ENCODE peak calls at places on chromosomes 16 and 17, in ten cellular contexts. L is mucosa of descending colon; O is anterior cingulate cortex; R is T-helper 2 cell; X is pancreas; E is AG09319; C is NCI-H1930; K is stomach; D is stimulated activated CD4-positive, alpha-beta T cell treated with anti-CD3 and anti-CD28 coated beads, Interleukin-1b, Interleukin-23, amount 100 ng/mL, for 24 hours; V is DMS153. Z is an unnamed sample.

GRCh38 chr16:28610595-28611270 is 889 bp upstream of the SULT1A1 start:
- DNase-seq in L (no peak), O (no peak), R (no peak), X (no peak), E (no peak), C (no peak), K (peak), D (no peak), V (no peak), Z (no peak)

GRCh38 chr17:7133424-7133823 is 18.8 kb upstream of the ASGR2 start:
- DNase-seq in L (no peak), O (no peak), R (peak), X (no peak), E (no peak), C (no peak), K (no peak), D (no peak), V (no peak), Z (no peak)

GRCh38 chr17:17779015-17779611 is 57.7 kb downstream of the SREBF1 start:
- DNase-seq in L (no peak), O (no peak), R (no peak), X (no peak), E (no peak), C (no peak), K (no peak), D (no peak), V (no peak), Z (no peak)

GRCh38 chr16:48378836-48379235 is 6.4 kb downstream of the SIAH1 start:
- DNase-seq in L (no peak), O (no peak), R (no peak), X (no peak), E (no peak), C (no peak), K (no peak), D (no peak), V (no peak), Z (no peak)

GRCh38 chr17:2243953-2244352 is 59.6 kb downstream of the SMG6 start:
- DNase-seq in L (no peak), O (no peak), R (no peak), X (no peak), E (no peak), C (no peak), K (no peak), D (no peak), V (no peak), Z (no peak)

GRCh38 chr16:80147021-80147680 is 393.6 kb upstream of the DYNLRB2 start:
- DNase-seq in L (no peak), O (no peak), R (no peak), X (no peak), E (no peak), C (no peak), K (no peak), D (no peak), V (no peak), Z (no peak)

GRCh38 chr16:84726670-84727467 is 27.1 kb downstream of the USP10 start:
- DNase-seq in L (no peak), O (no peak), R (no peak), X (no peak), E (no peak), C (no peak), K (no peak), D (no peak), V (no peak), Z (no peak)

GRCh38 chr17:30021708-30022317 is 80.4 kb downstream of the EFCAB5 start:
- DNase-seq in L (no peak), O (no peak), R (no peak), X (no peak), E (peak), C (no peak), K (peak), D (no peak), V (no peak), Z (no peak)

GRCh38 chr17:45722161-45722560 is 62.0 kb upstream of the CRHR1 start:
- DNase-seq in L (no peak), O (no peak), R (no peak), X (no peak), E (no peak), C (no peak), K (no peak), D (no peak), V (no peak), Z (no peak)

GRCh38 chr17:77528516-77529327 is 388.0 kb downstream of the SEC14L1 start:
- DNase-seq in L (no peak), O (peak), R (no peak), X (no peak), E (no peak), C (peak), K (no peak), D (no peak), V (no peak), Z (no peak)

GRCh38 chr16:30662449-30662848 is 4.2 kb downstream of the FBRS start:
- DNase-seq in L (peak), O (no peak), R (no peak), X (no peak), E (no peak), C (no peak), K (no peak), D (no peak), V (no peak), Z (no peak)

GRCh38 chr16:11665071-11665491 is 3.2 kb upstream of the SNN start:
- DNase-seq in L (no peak), O (no peak), R (peak), X (no peak), E (no peak), C (no peak), K (no peak), D (no peak), V (no peak), Z (no peak)

GRCh38 chr16:56610017-56610608 is 1.7 kb downstream of the MT2A start:
- DNase-seq in L (peak), O (no peak), R (peak), X (peak), E (no peak), C (no peak), K (peak), D (peak), V (no peak), Z (no peak)

GRCh38 chr17:72419866-72420774 is 299.3 kb downstream of the SOX9 start:
- DNase-seq in L (no peak), O (no peak), R (no peak), X (no peak), E (no peak), C (no peak), K (no peak), D (no peak), V (no peak), Z (peak)

GRCh38 chr17:77089118-77089477 is 51.7 kb upstream of the SEC14L1 start:
- DNase-seq in L (peak), O (no peak), R (no peak), X (no peak), E (no peak), C (no peak), K (peak), D (no peak), V (no peak), Z (no peak)

Z was measured in retinal pigment epithelial cell.